ENCODE peak calls at places on chromosomes 6 and 20, in four cellular contexts. One of them, this sample, is unnamed.
A peak's percentile ranks its signal among the peaks of the same experiment; 100 is the strongest.

GRCh38 chr6:1296542-1296941 is 15.4 kb upstream of the FOXQ1 start:
- DNase-seq in tibial nerve: no peak
- DNase-seq in H1: no peak
- DNase-seq in CD4-positive, alpha-beta T cell: no peak
- DNase-seq in this sample: no peak

GRCh38 chr20:46212876-46213275 is 94.8 kb downstream of the CD40 start:
- DNase-seq in tibial nerve: no peak
- DNase-seq in CD4-positive, alpha-beta T cell: no peak
- DNase-seq in H1: no peak
- DNase-seq in this sample: no peak

GRCh38 chr6:168331058-168331457 is 11.5 kb upstream of the DACT2 start:
- DNase-seq in tibial nerve: no peak
- DNase-seq in CD4-positive, alpha-beta T cell: no peak
- DNase-seq in H1: no peak
- DNase-seq in this sample: no peak

GRCh38 chr6:20403766-20404640 is 2.3 kb downstream of the E2F3 start:
- DNase-seq in H1: no peak
- DNase-seq in tibial nerve: no peak
- DNase-seq in CD4-positive, alpha-beta T cell: peak; percentile 47
- DNase-seq in this sample: no peak

GRCh38 chr6:157503018-157503747 is 122.2 kb downstream of the ZDHHC14 start:
- DNase-seq in CD4-positive, alpha-beta T cell: no peak
- DNase-seq in tibial nerve: no peak
- DNase-seq in H1: no peak
- DNase-seq in this sample: no peak

GRCh38 chr6:144297498-144298166 is 12.5 kb downstream of the UTRN start:
- DNase-seq in H1: no peak
- DNase-seq in tibial nerve: no peak
- DNase-seq in CD4-positive, alpha-beta T cell: no peak
- DNase-seq in this sample: no peak

GRCh38 chr20:10476319-10476724 is 41.2 kb downstream of the SLX4IP start:
- DNase-seq in H1: no peak
- DNase-seq in CD4-positive, alpha-beta T cell: no peak
- DNase-seq in tibial nerve: no peak
- DNase-seq in this sample: no peak

GRCh38 chr6:33192671-33193602 is 670 bp upstream of the COL11A2 start:
- DNase-seq in CD4-positive, alpha-beta T cell: peak; percentile 40
- DNase-seq in H1: no peak
- DNase-seq in tibial nerve: no peak
- DNase-seq in this sample: peak; percentile 42

GRCh38 chr6:111552241-111552744 is 53.4 kb downstream of the TRAF3IP2 start:
- DNase-seq in tibial nerve: peak; percentile 51
- DNase-seq in CD4-positive, alpha-beta T cell: no peak
- DNase-seq in H1: peak; percentile 51
- DNase-seq in this sample: no peak

GRCh38 chr6:137973201-137973600 is 106.1 kb downstream of the TNFAIP3 start:
- DNase-seq in CD4-positive, alpha-beta T cell: no peak
- DNase-seq in tibial nerve: no peak
- DNase-seq in H1: no peak
- DNase-seq in this sample: no peak

GRCh38 chr20:19760371-19760721 is 2.3 kb downstream of the RIN2 start:
- DNase-seq in H1: no peak
- DNase-seq in tibial nerve: no peak
- DNase-seq in CD4-positive, alpha-beta T cell: no peak
- DNase-seq in this sample: no peak

GRCh38 chr20:19756756-19757486 is 1.1 kb upstream of the RIN2 start:
- DNase-seq in CD4-positive, alpha-beta T cell: no peak
- DNase-seq in H1: no peak
- DNase-seq in tibial nerve: no peak
- DNase-seq in this sample: no peak

GRCh38 chr20:19757487-19757972 is 528 bp upstream of the RIN2 start:
- DNase-seq in H1: no peak
- DNase-seq in CD4-positive, alpha-beta T cell: no peak
- DNase-seq in tibial nerve: peak; percentile 69
- DNase-seq in this sample: peak; percentile 21

GRCh38 chr20:19757973-19758887 is at the start of gene RIN2:
- DNase-seq in CD4-positive, alpha-beta T cell: no peak
- DNase-seq in H1: peak; percentile 88
- DNase-seq in tibial nerve: peak; percentile 71
- DNase-seq in this sample: peak; percentile 21

DNA sequence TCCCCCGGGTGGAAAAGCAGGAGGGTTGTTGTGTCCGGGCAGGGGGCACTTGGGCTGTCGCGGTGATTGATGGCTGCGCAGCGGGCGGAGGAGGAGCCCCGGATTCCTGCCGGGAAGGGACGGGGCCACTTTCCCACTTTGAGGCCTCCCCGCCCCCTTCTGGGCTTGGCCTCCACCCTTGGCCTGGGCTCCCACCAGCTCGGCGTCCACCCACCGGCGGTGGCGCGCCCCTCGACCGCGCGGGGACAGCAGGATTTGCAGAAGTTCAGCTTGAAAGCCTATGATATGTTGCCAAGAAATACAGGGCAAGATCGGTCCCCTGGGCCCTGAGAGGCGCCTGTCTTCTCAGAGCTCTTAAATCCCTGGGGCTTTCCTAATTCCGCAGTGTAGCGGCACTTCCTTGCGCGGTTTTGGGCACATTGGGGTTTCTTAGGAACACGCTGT is 852 bp downstream of the RIN2 start:
- DNase-seq in H1: no peak
- DNase-seq in tibial nerve: peak; percentile 44
- DNase-seq in CD4-positive, alpha-beta T cell: no peak
- DNase-seq in this sample: no peak
- TF ChIP-seq CTCF in H1: no peak
- TF ChIP-seq CTCF in tibial nerve: no peak
- TF ChIP-seq CTCF in CD4-positive, alpha-beta T cell: no peak
- TF ChIP-seq CTCF in this sample: no peak

DNA sequence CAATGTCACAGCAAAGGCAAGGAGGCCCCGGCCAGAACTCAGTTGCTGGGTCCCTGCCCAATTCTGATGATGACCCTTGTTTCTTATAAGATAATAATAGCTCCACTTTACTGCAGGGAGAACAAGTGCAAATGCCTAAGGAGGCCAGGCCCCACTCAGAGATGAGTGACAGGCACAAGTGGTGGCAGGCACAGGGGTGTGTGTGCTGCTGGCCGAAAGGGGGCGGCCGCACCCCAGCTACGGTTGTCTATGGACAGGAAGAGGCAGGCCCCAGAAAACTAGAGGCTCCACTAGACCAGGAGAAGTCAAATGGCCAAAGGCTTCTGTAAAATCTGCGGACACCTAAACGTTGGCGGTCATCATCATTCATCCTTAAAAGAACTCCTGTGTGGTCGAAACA is 28.5 kb downstream of the GNAS-AS1 start:
- DNase-seq in CD4-positive, alpha-beta T cell: no peak
- DNase-seq in H1: no peak
- DNase-seq in tibial nerve: no peak
- DNase-seq in this sample: no peak
- TF ChIP-seq CTCF in CD4-positive, alpha-beta T cell: no peak
- TF ChIP-seq CTCF in H1: peak; percentile 46
- TF ChIP-seq CTCF in tibial nerve: no peak
- TF ChIP-seq CTCF in this sample: no peak

DNA sequence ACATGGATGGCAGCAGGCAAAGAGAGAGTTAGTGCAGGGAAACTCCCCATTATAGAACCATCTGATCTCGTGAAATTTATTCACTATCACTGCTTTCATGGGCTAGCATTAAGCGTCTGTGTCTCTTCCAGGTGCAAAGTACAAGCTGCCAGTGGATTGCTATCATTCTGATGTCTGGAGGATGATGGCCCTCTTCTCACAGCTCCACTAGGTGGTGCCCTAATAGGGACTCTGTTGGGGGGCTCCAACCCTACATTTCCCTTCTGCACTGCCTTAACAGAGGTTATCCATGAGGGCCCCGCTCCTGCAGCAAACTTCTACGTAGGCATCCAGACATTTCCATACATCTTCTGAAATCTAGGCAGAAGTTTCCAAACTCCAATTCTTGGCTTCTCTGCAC is 347.8 kb upstream of the HS3ST5 start:
- DNase-seq in CD4-positive, alpha-beta T cell: no peak
- DNase-seq in tibial nerve: no peak
- DNase-seq in H1: no peak
- DNase-seq in this sample: no peak
- TF ChIP-seq CTCF in CD4-positive, alpha-beta T cell: no peak
- TF ChIP-seq CTCF in tibial nerve: no peak
- TF ChIP-seq CTCF in H1: peak; percentile 47
- TF ChIP-seq CTCF in this sample: no peak

GRCh38 chr6:71421611-71422010 is 133.0 kb downstream of the OGFRL1 start:
- DNase-seq in CD4-positive, alpha-beta T cell: no peak
- DNase-seq in H1: no peak
- DNase-seq in tibial nerve: no peak
- DNase-seq in this sample: no peak
- TF ChIP-seq CTCF in CD4-positive, alpha-beta T cell: no peak
- TF ChIP-seq CTCF in H1: no peak
- TF ChIP-seq CTCF in tibial nerve: no peak
- TF ChIP-seq CTCF in this sample: no peak

GRCh38 chr6:3163248-3163594 is 5.9 kb upstream of the TUBB2A start:
- DNase-seq in H1: no peak
- DNase-seq in tibial nerve: no peak
- DNase-seq in CD4-positive, alpha-beta T cell: no peak
- DNase-seq in this sample: no peak
- TF ChIP-seq CTCF in H1: no peak
- TF ChIP-seq CTCF in tibial nerve: no peak
- TF ChIP-seq CTCF in CD4-positive, alpha-beta T cell: no peak
- TF ChIP-seq CTCF in this sample: no peak